ENCODE peak calls at places on chromosomes 3 and 15, in five cellular contexts. One of them, this sample, is unnamed.

GRCh38 chr3:190585771-190586630 is 72.1 kb downstream of the IL1RAP start:
- DNase-seq in AG04450: peak
- DNase-seq in cardiac fibroblast: peak
- DNase-seq in head of caudate nucleus: peak
- DNase-seq in WTC11: no peak
- DNase-seq in this sample: peak

GRCh38 chr3:44509393-44509921 is 32.0 kb upstream of the ZNF445 start:
- DNase-seq in AG04450: no peak
- DNase-seq in cardiac fibroblast: peak
- DNase-seq in head of caudate nucleus: no peak
- DNase-seq in WTC11: no peak
- DNase-seq in this sample: no peak

GRCh38 chr15:98689431-98689861 is 41.1 kb downstream of the IGF1R start:
- DNase-seq in cardiac fibroblast: peak
- DNase-seq in head of caudate nucleus: no peak
- DNase-seq in AG04450: no peak
- DNase-seq in WTC11: no peak
- DNase-seq in this sample: no peak

GRCh38 chr3:195286115-195286872 is 15.3 kb upstream of the XXYLT1 start:
- DNase-seq in cardiac fibroblast: peak
- DNase-seq in WTC11: no peak
- DNase-seq in head of caudate nucleus: no peak
- DNase-seq in AG04450: peak
- DNase-seq in this sample: no peak

GRCh38 chr15:31327674-31328424 is 1.2 kb downstream of the KLF13 start:
- DNase-seq in head of caudate nucleus: peak
- DNase-seq in cardiac fibroblast: peak
- DNase-seq in WTC11: no peak
- DNase-seq in AG04450: no peak
- DNase-seq in this sample: no peak

GRCh38 chr3:88824646-88825303 is 282.6 kb upstream of the EPHA3 start:
- DNase-seq in cardiac fibroblast: no peak
- DNase-seq in head of caudate nucleus: no peak
- DNase-seq in WTC11: no peak
- DNase-seq in AG04450: no peak
- DNase-seq in this sample: no peak

GRCh38 chr15:45795487-45796069 is 160.7 kb downstream of the SQOR start:
- DNase-seq in cardiac fibroblast: peak
- DNase-seq in AG04450: no peak
- DNase-seq in WTC11: peak
- DNase-seq in head of caudate nucleus: no peak
- DNase-seq in this sample: peak

GRCh38 chr3:174949523-174949922 is 90.4 kb downstream of the NAALADL2 start:
- DNase-seq in AG04450: peak
- DNase-seq in WTC11: no peak
- DNase-seq in cardiac fibroblast: peak
- DNase-seq in head of caudate nucleus: no peak
- DNase-seq in this sample: peak

GRCh38 chr3:36892457-36893136 is 52.3 kb downstream of the TRANK1 start:
- DNase-seq in cardiac fibroblast: no peak
- DNase-seq in head of caudate nucleus: no peak
- DNase-seq in AG04450: no peak
- DNase-seq in WTC11: no peak
- DNase-seq in this sample: no peak

GRCh38 chr3:143084856-143085731 is 34.5 kb upstream of the CHST2 start:
- DNase-seq in head of caudate nucleus: no peak
- DNase-seq in AG04450: no peak
- DNase-seq in cardiac fibroblast: peak
- DNase-seq in WTC11: no peak
- DNase-seq in this sample: peak

GRCh38 chr3:99885085-99885484 is 67.4 kb downstream of the CMSS1 start:
- DNase-seq in AG04450: no peak
- DNase-seq in WTC11: no peak
- DNase-seq in cardiac fibroblast: no peak
- DNase-seq in head of caudate nucleus: no peak
- DNase-seq in this sample: no peak

GRCh38 chr3:36956155-36956554 is 11.3 kb upstream of the TRANK1 start:
- DNase-seq in cardiac fibroblast: no peak
- DNase-seq in WTC11: no peak
- DNase-seq in head of caudate nucleus: no peak
- DNase-seq in AG04450: no peak
- DNase-seq in this sample: no peak

GRCh38 chr3:137282871-137283270 is 325.1 kb downstream of the IL20RB start:
- DNase-seq in WTC11: no peak
- DNase-seq in cardiac fibroblast: no peak
- DNase-seq in AG04450: no peak
- DNase-seq in head of caudate nucleus: no peak
- DNase-seq in this sample: no peak

GRCh38 chr3:37545479-37545878 is 316.2 kb upstream of the CTDSPL start:
- DNase-seq in cardiac fibroblast: no peak
- DNase-seq in AG04450: no peak
- DNase-seq in head of caudate nucleus: no peak
- DNase-seq in WTC11: no peak
- DNase-seq in this sample: no peak

GRCh38 chr3:196406806-196407470 is 25.3 kb downstream of the UBXN7 start:
- DNase-seq in WTC11: no peak
- DNase-seq in AG04450: peak
- DNase-seq in cardiac fibroblast: peak
- DNase-seq in head of caudate nucleus: no peak
- DNase-seq in this sample: no peak

GRCh38 chr3:113287111-113287817 is 75.9 kb downstream of the BOC start:
- DNase-seq in AG04450: peak
- DNase-seq in cardiac fibroblast: peak
- DNase-seq in head of caudate nucleus: no peak
- DNase-seq in WTC11: no peak
- DNase-seq in this sample: no peak

GRCh38 chr15:55661431-55661830 is 73.3 kb upstream of the PYGO1 start:
- DNase-seq in head of caudate nucleus: no peak
- DNase-seq in WTC11: no peak
- DNase-seq in cardiac fibroblast: peak
- DNase-seq in AG04450: no peak
- DNase-seq in this sample: no peak

GRCh38 chr3:177441813-177442646 is 244.7 kb upstream of the TBL1XR1 start:
- DNase-seq in head of caudate nucleus: no peak
- DNase-seq in WTC11: no peak
- DNase-seq in AG04450: peak
- DNase-seq in cardiac fibroblast: no peak
- DNase-seq in this sample: no peak

GRCh38 chr3:51813539-51813938 is 34.5 kb upstream of the IQCF6 start:
- DNase-seq in AG04450: no peak
- DNase-seq in head of caudate nucleus: peak
- DNase-seq in cardiac fibroblast: no peak
- DNase-seq in WTC11: no peak
- DNase-seq in this sample: no peak

GRCh38 chr15:90261811-90262210 is 3.7 kb upstream of the NGRN start:
- DNase-seq in cardiac fibroblast: peak
- DNase-seq in AG04450: no peak
- DNase-seq in WTC11: no peak
- DNase-seq in head of caudate nucleus: no peak
- DNase-seq in this sample: no peak

GRCh38 chr15:56831467-56831866 is 87.0 kb upstream of the TCF12 start:
- DNase-seq in cardiac fibroblast: no peak
- DNase-seq in WTC11: no peak
- DNase-seq in AG04450: no peak
- DNase-seq in head of caudate nucleus: no peak
- DNase-seq in this sample: no peak

GRCh38 chr3:76310661-76311060 is 525.3 kb upstream of the ZNF717 start:
- DNase-seq in head of caudate nucleus: no peak
- DNase-seq in AG04450: no peak
- DNase-seq in WTC11: no peak
- DNase-seq in cardiac fibroblast: no peak
- DNase-seq in this sample: no peak

GRCh38 chr15:31101262-31102048 is at the start of gene TRPM1:
- DNase-seq in AG04450: no peak
- DNase-seq in cardiac fibroblast: no peak
- DNase-seq in WTC11: no peak
- DNase-seq in head of caudate nucleus: no peak
- DNase-seq in this sample: no peak